ENCODE peak calls at places on chromosomes 11 and 22, in ten cellular contexts. One of them, this sample, is unnamed.
A peak's percentile ranks its signal among the peaks of the same experiment; 100 is the strongest.

GRCh38 chr11:116930586-116930985 is 93.2 kb upstream of the APOA1 start:
- DNase-seq in effector memory CD4-positive, alpha-beta T cell: no peak
- DNase-seq in aorta: no peak
- DNase-seq in MM.1S: peak; percentile 26
- DNase-seq in kidney: no peak
- DNase-seq in sigmoid colon: no peak
- DNase-seq in stomach: no peak
- DNase-seq in right cardiac atrium: no peak
- DNase-seq in colonic mucosa: no peak
- DNase-seq in lower lobe of right lung: no peak
- DNase-seq in this sample: no peak

GRCh38 chr11:116185551-116185950 is 587.2 kb downstream of the BUD13 start:
- DNase-seq in effector memory CD4-positive, alpha-beta T cell: no peak
- DNase-seq in aorta: no peak
- DNase-seq in MM.1S: no peak
- DNase-seq in kidney: no peak
- DNase-seq in sigmoid colon: no peak
- DNase-seq in stomach: no peak
- DNase-seq in right cardiac atrium: no peak
- DNase-seq in colonic mucosa: no peak
- DNase-seq in lower lobe of right lung: no peak
- DNase-seq in this sample: no peak

GRCh38 chr22:20569059-20570058 is 61.9 kb downstream of the MED15 start:
- DNase-seq in effector memory CD4-positive, alpha-beta T cell: peak; percentile 77
- DNase-seq in aorta: peak; percentile 89
- DNase-seq in MM.1S: no peak
- DNase-seq in kidney: peak; percentile 92
- DNase-seq in sigmoid colon: peak; percentile 88
- DNase-seq in stomach: peak; percentile 71
- DNase-seq in right cardiac atrium: peak; percentile 77
- DNase-seq in colonic mucosa: no peak
- DNase-seq in lower lobe of right lung: peak; percentile 90
- DNase-seq in this sample: peak; percentile 55

GRCh38 chr11:77994434-77995362 is at the start of gene INTS4:
- DNase-seq in effector memory CD4-positive, alpha-beta T cell: peak; percentile 94
- DNase-seq in aorta: peak; percentile 99
- DNase-seq in MM.1S: peak; percentile 99
- DNase-seq in kidney: peak; percentile 100
- DNase-seq in sigmoid colon: peak; percentile 100
- DNase-seq in stomach: peak; percentile 99
- DNase-seq in right cardiac atrium: peak; percentile 99
- DNase-seq in colonic mucosa: peak; percentile 99
- DNase-seq in lower lobe of right lung: peak; percentile 99
- DNase-seq in this sample: peak; percentile 99

GRCh38 chr11:65827774-65828156 is 6.0 kb upstream of the SNX32 start:
- DNase-seq in effector memory CD4-positive, alpha-beta T cell: no peak
- DNase-seq in aorta: no peak
- DNase-seq in MM.1S: no peak
- DNase-seq in kidney: no peak
- DNase-seq in sigmoid colon: peak; percentile 41
- DNase-seq in stomach: no peak
- DNase-seq in right cardiac atrium: no peak
- DNase-seq in colonic mucosa: no peak
- DNase-seq in lower lobe of right lung: no peak
- DNase-seq in this sample: no peak

GRCh38 chr11:88508558-88508807 is 170.9 kb upstream of the CTSC start:
- DNase-seq in effector memory CD4-positive, alpha-beta T cell: no peak
- DNase-seq in aorta: peak; percentile 58
- DNase-seq in MM.1S: no peak
- DNase-seq in kidney: peak; percentile 65
- DNase-seq in sigmoid colon: no peak
- DNase-seq in stomach: no peak
- DNase-seq in right cardiac atrium: no peak
- DNase-seq in colonic mucosa: no peak
- DNase-seq in lower lobe of right lung: no peak
- DNase-seq in this sample: no peak

GRCh38 chr22:20264614-20265452 is 3.3 kb downstream of the RTN4R start:
- DNase-seq in effector memory CD4-positive, alpha-beta T cell: no peak
- DNase-seq in aorta: no peak
- DNase-seq in MM.1S: no peak
- DNase-seq in kidney: no peak
- DNase-seq in sigmoid colon: no peak
- DNase-seq in stomach: no peak
- DNase-seq in right cardiac atrium: no peak
- DNase-seq in colonic mucosa: no peak
- DNase-seq in lower lobe of right lung: no peak
- DNase-seq in this sample: peak; percentile 68

GRCh38 chr22:42443240-42444059 is 11.2 kb upstream of the NFAM1 start:
- DNase-seq in effector memory CD4-positive, alpha-beta T cell: no peak
- DNase-seq in aorta: no peak
- DNase-seq in MM.1S: no peak
- DNase-seq in kidney: no peak
- DNase-seq in sigmoid colon: no peak
- DNase-seq in stomach: no peak
- DNase-seq in right cardiac atrium: no peak
- DNase-seq in colonic mucosa: no peak
- DNase-seq in lower lobe of right lung: no peak
- DNase-seq in this sample: no peak

GRCh38 chr11:14374922-14375630 is 16.1 kb upstream of the RRAS2 start:
- DNase-seq in effector memory CD4-positive, alpha-beta T cell: no peak
- DNase-seq in aorta: no peak
- DNase-seq in MM.1S: no peak
- DNase-seq in kidney: no peak
- DNase-seq in sigmoid colon: no peak
- DNase-seq in stomach: no peak
- DNase-seq in right cardiac atrium: no peak
- DNase-seq in colonic mucosa: no peak
- DNase-seq in lower lobe of right lung: no peak
- DNase-seq in this sample: no peak

GRCh38 chr11:15288801-15289342 is 174.1 kb downstream of the INSC start:
- DNase-seq in effector memory CD4-positive, alpha-beta T cell: no peak
- DNase-seq in aorta: no peak
- DNase-seq in MM.1S: no peak
- DNase-seq in kidney: no peak
- DNase-seq in sigmoid colon: no peak
- DNase-seq in stomach: no peak
- DNase-seq in right cardiac atrium: no peak
- DNase-seq in colonic mucosa: no peak
- DNase-seq in lower lobe of right lung: no peak
- DNase-seq in this sample: no peak

GRCh38 chr11:124745270-124745834 is 5.6 kb downstream of the NRGN start:
- DNase-seq in effector memory CD4-positive, alpha-beta T cell: no peak
- DNase-seq in aorta: no peak
- DNase-seq in MM.1S: no peak
- DNase-seq in kidney: peak; percentile 78
- DNase-seq in sigmoid colon: no peak
- DNase-seq in stomach: no peak
- DNase-seq in right cardiac atrium: no peak
- DNase-seq in colonic mucosa: no peak
- DNase-seq in lower lobe of right lung: no peak
- DNase-seq in this sample: no peak
- H3K4me3 ChIP-seq in effector memory CD4-positive, alpha-beta T cell: peak overlapping the region; percentile 96
- H3K4me3 ChIP-seq in aorta: no peak overlapping the region
- H3K4me3 ChIP-seq in MM.1S: peak overlapping the region; percentile 86
- H3K4me3 ChIP-seq in kidney: no peak overlapping the region
- H3K4me3 ChIP-seq in sigmoid colon: no peak overlapping the region
- H3K4me3 ChIP-seq in stomach: peak overlapping the region; percentile 50
- H3K4me3 ChIP-seq in right cardiac atrium: no peak overlapping the region
- H3K4me3 ChIP-seq in colonic mucosa: no peak overlapping the region
- H3K4me3 ChIP-seq in lower lobe of right lung: peak overlapping the region; percentile 58
- H3K4me3 ChIP-seq in this sample: no peak overlapping the region

GRCh38 chr11:12079726-12080556 is 30.4 kb upstream of the MICAL2 start:
- DNase-seq in effector memory CD4-positive, alpha-beta T cell: no peak
- DNase-seq in aorta: peak; percentile 94
- DNase-seq in MM.1S: no peak
- DNase-seq in kidney: peak; percentile 85
- DNase-seq in sigmoid colon: peak; percentile 86
- DNase-seq in stomach: peak; percentile 50
- DNase-seq in right cardiac atrium: peak; percentile 66
- DNase-seq in colonic mucosa: no peak
- DNase-seq in lower lobe of right lung: no peak
- DNase-seq in this sample: peak; percentile 26
- H3K27ac ChIP-seq in effector memory CD4-positive, alpha-beta T cell: no peak overlapping the region
- H3K27ac ChIP-seq in aorta: peak overlapping the region; percentile 97
- H3K27ac ChIP-seq in MM.1S: no peak overlapping the region
- H3K27ac ChIP-seq in kidney: no peak overlapping the region
- H3K27ac ChIP-seq in sigmoid colon: peak overlapping the region; percentile 82
- H3K27ac ChIP-seq in stomach: peak overlapping the region; percentile 66
- H3K27ac ChIP-seq in right cardiac atrium: peak overlapping the region; percentile 6
- H3K27ac ChIP-seq in colonic mucosa: peak overlapping the region; percentile 29
- H3K27ac ChIP-seq in lower lobe of right lung: peak overlapping the region; percentile 39
- H3K27ac ChIP-seq in this sample: no peak overlapping the region

DNA sequence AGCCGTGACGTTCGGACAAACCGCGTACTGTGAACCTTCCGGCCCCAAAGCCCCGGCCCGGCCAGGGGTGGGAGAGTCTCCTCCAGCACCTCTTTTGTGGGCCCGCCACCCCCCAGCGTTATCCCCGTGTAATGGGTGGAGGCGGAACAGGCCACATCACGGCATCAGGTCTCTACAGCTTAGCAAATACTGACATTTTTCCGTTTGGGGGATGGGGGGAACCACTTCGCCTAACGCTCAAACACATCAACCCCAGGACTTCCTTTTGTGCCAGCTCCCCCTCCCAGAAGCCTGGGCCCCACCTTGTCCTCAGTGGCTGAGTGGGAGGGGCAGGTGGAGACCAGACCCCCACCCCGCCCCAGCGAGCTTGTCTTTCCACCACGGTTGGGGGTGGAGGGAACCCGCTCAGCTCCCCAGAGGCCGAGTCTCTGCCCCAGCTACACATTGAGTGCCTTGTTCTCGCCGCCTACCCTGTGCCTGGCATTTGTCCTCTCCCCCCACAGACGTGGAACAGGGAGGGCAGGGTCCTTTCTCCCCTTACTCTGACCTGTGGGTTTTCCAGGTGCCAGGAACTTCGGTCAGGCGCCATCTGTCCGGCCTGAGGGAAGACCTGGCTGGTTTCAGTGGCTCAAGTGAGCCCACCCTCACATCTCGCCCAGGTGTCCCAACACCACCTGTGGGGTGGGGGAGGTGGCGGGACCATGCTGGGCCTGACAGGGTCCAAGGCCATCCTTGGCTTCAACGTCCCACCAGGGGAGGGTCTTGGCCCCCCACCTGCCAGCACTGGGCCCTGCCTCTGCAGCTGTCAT is 29.6 kb downstream of the SBF1 start:
- DNase-seq in effector memory CD4-positive, alpha-beta T cell: no peak
- DNase-seq in aorta: no peak
- DNase-seq in MM.1S: no peak
- DNase-seq in kidney: peak; percentile 75
- DNase-seq in sigmoid colon: no peak
- DNase-seq in stomach: peak; percentile 56
- DNase-seq in right cardiac atrium: peak; percentile 22
- DNase-seq in colonic mucosa: no peak
- DNase-seq in lower lobe of right lung: peak; percentile 73
- DNase-seq in this sample: no peak
- H3K4me3 ChIP-seq in effector memory CD4-positive, alpha-beta T cell: no peak overlapping the region
- H3K4me3 ChIP-seq in aorta: no peak overlapping the region
- H3K4me3 ChIP-seq in MM.1S: no peak overlapping the region
- H3K4me3 ChIP-seq in kidney: no peak overlapping the region
- H3K4me3 ChIP-seq in sigmoid colon: no peak overlapping the region
- H3K4me3 ChIP-seq in stomach: no peak overlapping the region
- H3K4me3 ChIP-seq in right cardiac atrium: no peak overlapping the region
- H3K4me3 ChIP-seq in colonic mucosa: no peak overlapping the region
- H3K4me3 ChIP-seq in lower lobe of right lung: no peak overlapping the region
- H3K4me3 ChIP-seq in this sample: no peak overlapping the region

DNA sequence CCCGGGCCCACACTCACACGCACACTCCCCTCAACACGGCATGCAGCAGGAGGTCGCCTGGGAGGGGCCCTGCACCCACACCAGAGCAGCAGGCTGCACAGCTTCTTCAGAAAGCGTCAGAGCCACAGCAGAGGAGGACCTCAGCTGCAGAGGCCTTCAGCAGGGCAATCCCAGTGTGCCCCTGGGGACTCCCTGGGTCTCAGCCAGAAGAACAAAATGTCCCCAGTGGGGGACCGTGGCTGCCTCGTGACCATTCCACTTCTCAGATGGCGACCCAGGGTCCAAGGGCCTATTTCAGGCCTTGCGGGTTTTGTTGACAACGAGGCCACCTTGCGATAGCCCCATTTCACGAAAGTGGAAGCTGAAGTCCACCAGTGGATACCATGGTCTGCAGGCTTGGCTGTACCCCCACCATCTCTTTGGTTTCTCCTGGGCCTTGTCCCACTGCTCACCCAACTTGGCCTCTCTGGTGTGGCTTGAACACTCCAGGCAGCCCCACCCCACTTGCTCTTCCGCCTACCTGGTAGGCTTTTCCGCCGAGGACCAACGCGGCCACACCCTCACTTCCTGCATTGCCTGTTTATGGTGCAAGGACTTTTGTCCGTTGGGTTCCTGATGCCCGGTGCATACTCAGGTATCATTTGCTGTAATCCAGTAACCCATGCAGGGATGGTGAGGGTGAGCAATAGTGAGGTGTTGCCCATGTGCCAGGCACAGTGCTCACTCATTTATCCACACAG is 38.1 kb downstream of the MB start:
- DNase-seq in effector memory CD4-positive, alpha-beta T cell: no peak
- DNase-seq in aorta: no peak
- DNase-seq in MM.1S: no peak
- DNase-seq in kidney: no peak
- DNase-seq in sigmoid colon: no peak
- DNase-seq in stomach: no peak
- DNase-seq in right cardiac atrium: no peak
- DNase-seq in colonic mucosa: peak; percentile 65
- DNase-seq in lower lobe of right lung: no peak
- DNase-seq in this sample: no peak
- H3K27ac ChIP-seq in effector memory CD4-positive, alpha-beta T cell: no peak overlapping the region
- H3K27ac ChIP-seq in aorta: no peak overlapping the region
- H3K27ac ChIP-seq in MM.1S: no peak overlapping the region
- H3K27ac ChIP-seq in kidney: no peak overlapping the region
- H3K27ac ChIP-seq in sigmoid colon: no peak overlapping the region
- H3K27ac ChIP-seq in stomach: no peak overlapping the region
- H3K27ac ChIP-seq in right cardiac atrium: no peak overlapping the region
- H3K27ac ChIP-seq in colonic mucosa: no peak overlapping the region
- H3K27ac ChIP-seq in lower lobe of right lung: no peak overlapping the region
- H3K27ac ChIP-seq in this sample: no peak overlapping the region

GRCh38 chr11:64229090-64229958 is 1.0 kb upstream of the DNAJC4 start:
- DNase-seq in effector memory CD4-positive, alpha-beta T cell: no peak
- DNase-seq in aorta: peak; percentile 67
- DNase-seq in MM.1S: no peak
- DNase-seq in kidney: peak; percentile 74
- DNase-seq in sigmoid colon: no peak
- DNase-seq in stomach: no peak
- DNase-seq in right cardiac atrium: no peak
- DNase-seq in colonic mucosa: peak; percentile 32
- DNase-seq in lower lobe of right lung: no peak
- DNase-seq in this sample: no peak
- H3K4me3 ChIP-seq in effector memory CD4-positive, alpha-beta T cell: peak overlapping the region; percentile 83
- H3K4me3 ChIP-seq in aorta: no peak overlapping the region
- H3K4me3 ChIP-seq in MM.1S: peak overlapping the region; percentile 97
- H3K4me3 ChIP-seq in kidney: peak overlapping the region; percentile 50
- H3K4me3 ChIP-seq in sigmoid colon: peak overlapping the region; percentile 82
- H3K4me3 ChIP-seq in stomach: peak overlapping the region; percentile 66
- H3K4me3 ChIP-seq in right cardiac atrium: peak overlapping the region; percentile 48
- H3K4me3 ChIP-seq in colonic mucosa: peak overlapping the region; percentile 70
- H3K4me3 ChIP-seq in lower lobe of right lung: peak overlapping the region; percentile 69
- H3K4me3 ChIP-seq in this sample: no peak overlapping the region

DNA sequence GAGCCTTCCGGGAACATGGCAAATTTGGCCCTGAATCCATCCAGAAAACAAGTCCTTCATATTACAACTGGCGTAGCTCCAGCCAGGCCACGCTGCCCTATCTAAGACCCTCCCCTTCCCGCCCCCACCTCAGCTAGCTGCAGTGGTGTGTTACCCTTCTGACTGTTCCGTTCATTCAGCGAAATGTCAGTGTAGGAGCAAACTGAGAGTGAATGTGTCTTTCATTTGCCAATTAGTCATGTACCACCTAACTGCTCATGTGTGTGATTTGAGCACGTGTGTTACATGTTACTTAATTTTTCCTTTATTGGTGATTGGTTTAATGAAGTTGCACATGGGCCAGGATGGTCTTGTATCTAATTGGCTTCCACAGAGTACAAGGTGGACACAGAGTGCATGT is 34.8 kb upstream of the POU2AF1 start:
- DNase-seq in effector memory CD4-positive, alpha-beta T cell: no peak
- DNase-seq in aorta: peak; percentile 2
- DNase-seq in MM.1S: no peak
- DNase-seq in kidney: no peak
- DNase-seq in sigmoid colon: no peak
- DNase-seq in stomach: no peak
- DNase-seq in right cardiac atrium: no peak
- DNase-seq in colonic mucosa: no peak
- DNase-seq in lower lobe of right lung: no peak
- DNase-seq in this sample: no peak
- H3K27ac ChIP-seq in effector memory CD4-positive, alpha-beta T cell: no peak overlapping the region
- H3K27ac ChIP-seq in aorta: no peak overlapping the region
- H3K27ac ChIP-seq in MM.1S: peak overlapping the region; percentile 75
- H3K27ac ChIP-seq in kidney: no peak overlapping the region
- H3K27ac ChIP-seq in sigmoid colon: no peak overlapping the region
- H3K27ac ChIP-seq in stomach: no peak overlapping the region
- H3K27ac ChIP-seq in right cardiac atrium: no peak overlapping the region
- H3K27ac ChIP-seq in colonic mucosa: no peak overlapping the region
- H3K27ac ChIP-seq in lower lobe of right lung: no peak overlapping the region
- H3K27ac ChIP-seq in this sample: no peak overlapping the region

This sample was measured in body of pancreas.